ENCODE peak calls at places on chromosomes 11 and 22, in four cellular contexts. G is body of pancreas, C is vagina, A is heart right ventricle. J is an unnamed sample. For H3K27me3, the result is how much of the 10 kb centered on the place peaks cover.

GRCh38 chr22:46849101-46849500 is 86.7 kb downstream of the TBC1D22A start:
- DNase-seq in A (no peak), C (no peak), G (no peak), J (no peak)

GRCh38 chr11:83726316-83726715 is 440.1 kb upstream of the CCDC90B start:
- DNase-seq in C (no peak), A (no peak), G (no peak), J (no peak)

GRCh38 chr22:49548356-49549202 is 279.1 kb downstream of the BRD1 start:
- DNase-seq in A (no peak), C (no peak), G (no peak), J (no peak)

GRCh38 chr22:46660604-46661201 is 40.5 kb downstream of the GRAMD4 start:
- DNase-seq in G (peak), C (no peak), A (no peak), J (no peak)

GRCh38 chr11:12070446-12071267 is 39.7 kb upstream of the MICAL2 start:
- DNase-seq in C (no peak), A (no peak), G (no peak), J (no peak)

GRCh38 chr11:123235117-123235686 is 40.2 kb upstream of the CLMP start:
- DNase-seq in A (peak), C (no peak), G (peak), J (peak)

GRCh38 chr22:37457093-37457893 is 28.9 kb downstream of the MFNG start:
- DNase-seq in A (peak), G (peak), C (no peak), J (peak)

GRCh38 chr11:88531776-88532175 is 194.2 kb upstream of the CTSC start:
- DNase-seq in C (no peak), A (no peak), G (no peak), J (no peak)

GRCh38 chr11:16992846-16993245 is 21.4 kb downstream of the PLEKHA7 start:
- DNase-seq in C (no peak), A (no peak), G (no peak), J (no peak)

GRCh38 chr11:130427049-130427388 is 1.4 kb downstream of the ADAMTS8 start:
- DNase-seq in A (no peak), G (no peak), C (no peak), J (no peak)

GRCh38 chr11:68146704-68147474 is 25.7 kb upstream of the CHKA start:
- DNase-seq in A (peak), C (no peak), G (peak), J (no peak)

GRCh38 chr22:39728236-39728860 is 157.8 kb downstream of the CACNA1I start:
- DNase-seq in A (no peak), C (peak), G (no peak), J (no peak)

GRCh38 chr11:79195209-79195608 is 245.6 kb downstream of the TENM4 start:
- DNase-seq in C (no peak), G (no peak), A (no peak), J (no peak)

GRCh38 chr11:85779956-85780640 is 30.8 kb downstream of the SYTL2 start:
- DNase-seq in C (no peak), A (no peak), G (no peak), J (no peak)
- H3K27ac ChIP-seq in C (no peak), A (no peak), G (no peak), J (no peak)

GRCh38 chr11:118147502-118147901 is 5.1 kb downstream of the SCN4B start:
- DNase-seq in G (no peak), A (no peak), C (no peak), J (no peak)

GRCh38 chr11:118144869-118145268 is 7.8 kb downstream of the SCN4B start:
- DNase-seq in G (no peak), A (no peak), C (no peak), J (no peak)

GRCh38 chr11:118145285-118146227 is 7.1 kb downstream of the SCN4B start:
- DNase-seq in A (peak), C (no peak), G (peak), J (peak)

GRCh38 chr11:118148240-118148639 is 4.4 kb downstream of the SCN4B start:
- DNase-seq in G (no peak), A (no peak), C (no peak), J (no peak)

DNA sequence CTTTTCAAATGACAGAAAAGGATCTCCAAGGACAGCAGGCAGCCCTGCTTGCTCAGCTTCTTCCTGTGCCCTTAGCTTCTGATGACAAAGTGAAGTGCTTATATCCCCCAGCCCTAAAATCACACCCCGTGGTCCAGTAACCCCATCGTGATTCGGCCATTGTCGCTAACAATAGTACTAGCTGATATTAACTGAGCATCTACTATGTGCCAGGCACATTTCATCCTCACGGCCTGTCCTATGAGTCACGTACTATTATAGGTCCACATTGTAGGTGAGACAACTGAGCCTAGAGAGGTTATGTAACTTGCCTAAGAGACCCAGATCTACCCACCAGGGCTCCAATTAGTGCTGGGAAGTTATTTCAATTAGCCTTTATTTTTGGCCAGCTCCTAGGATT is 6.1 kb downstream of the SCN4B start:
- DNase-seq in C (no peak), A (no peak), G (no peak), J (no peak)
- H3K27me3 ChIP-seq in C (under half), A (under half), G (under half), J (half or more)

GRCh38 chr11:65426839-65427690 is 4.5 kb downstream of the NEAT1 start:
- DNase-seq in G (peak), C (no peak), A (no peak), J (peak)
- H3K27ac ChIP-seq in G (peak), C (peak), A (peak), J (peak)

GRCh38 chr11:15696069-15696468 is 581.3 kb downstream of the INSC start:
- DNase-seq in A (no peak), C (no peak), G (no peak), J (no peak)
- H3K27me3 ChIP-seq in A (under half), C (under half), G (under half), J (under half)

DNA sequence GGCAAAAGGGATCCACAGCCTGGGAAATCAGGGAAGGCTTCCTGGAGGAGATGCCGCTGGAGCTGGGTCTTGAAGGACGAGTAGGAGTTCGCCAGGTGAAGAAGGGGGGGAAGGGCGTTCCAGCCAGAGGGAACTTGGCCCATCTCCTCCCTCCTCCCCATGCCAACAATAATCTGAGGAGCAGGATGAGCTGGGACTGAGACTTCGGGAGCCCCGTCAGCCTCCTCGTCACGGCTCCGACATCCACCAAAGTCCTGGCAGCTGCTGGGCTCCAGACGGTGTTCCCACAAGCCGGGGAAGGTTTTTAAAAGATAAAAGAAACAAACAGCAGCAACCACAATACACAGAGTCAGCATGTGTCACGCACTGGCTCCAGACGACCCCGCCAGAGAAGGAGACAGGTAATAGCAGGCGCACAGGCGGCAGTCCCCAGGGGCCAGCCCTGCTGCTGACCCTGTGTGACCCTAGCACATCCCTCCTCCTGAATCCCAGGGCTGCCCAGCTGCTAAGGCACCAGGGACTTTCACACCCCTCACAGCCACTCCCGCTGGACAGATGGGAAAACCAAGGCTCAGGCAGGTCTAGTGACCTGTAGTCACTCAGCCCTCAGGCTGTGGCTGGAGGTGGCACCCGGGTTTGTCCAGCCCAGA is 37.3 kb downstream of the NUP50 start:
- DNase-seq in A (no peak), G (no peak), C (peak), J (no peak)
- H3K27ac ChIP-seq in A (no peak), G (no peak), C (no peak), J (no peak)

GRCh38 chr11:124743050-124743449 is 3.3 kb downstream of the NRGN start:
- DNase-seq in C (no peak), A (no peak), G (no peak), J (no peak)
- H3K27me3 ChIP-seq in C (under half), A (half or more), G (under half), J (under half)

GRCh38 chr22:24883426-24883825 is 63.1 kb downstream of the LHFPL7 start:
- DNase-seq in A (no peak), C (no peak), G (no peak), J (no peak)

DNA sequence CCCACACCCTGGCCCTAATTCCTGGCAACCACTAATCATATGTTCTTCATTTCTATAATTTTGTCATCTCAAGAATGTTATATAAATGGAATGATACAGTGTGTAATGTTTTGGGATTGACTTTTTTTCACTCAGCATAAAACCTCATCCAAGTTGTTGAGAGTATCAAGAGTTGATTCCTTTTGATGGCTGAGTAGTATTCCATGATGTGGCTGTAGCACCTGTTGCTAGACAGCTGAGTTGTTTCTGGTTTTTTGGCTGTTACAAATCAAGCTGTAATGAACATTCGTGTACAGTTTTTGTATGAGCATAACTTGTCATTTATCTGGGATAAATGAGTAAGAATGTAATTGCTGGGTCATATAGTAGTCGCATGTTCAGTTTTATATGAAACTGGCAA is 59.2 kb downstream of the LHFPL7 start:
- DNase-seq in G (no peak), A (no peak), C (no peak), J (no peak)
- H3K27ac ChIP-seq in G (no peak), A (no peak), C (no peak), J (no peak)